ENCODE peak calls at places on chromosomes 6 and 20, in seven cellular contexts. One of them, this sample, is unnamed. For H3K27me3 and H3K4me1, the result is how much of the 10 kb centered on the place peaks cover.

GRCh38 chr20:43583982-43584432 is 6.7 kb upstream of the IFT52 start:
- DNase-seq in IMR-90: peak
- DNase-seq in upper lobe of left lung: peak
- DNase-seq in adrenal gland: peak
- DNase-seq in H1: no peak
- DNase-seq in uterus: peak
- DNase-seq in prostate gland: no peak
- DNase-seq in this sample: peak

GRCh38 chr6:6466967-6467761 is 121.4 kb upstream of the LY86 start:
- DNase-seq in upper lobe of left lung: peak
- DNase-seq in IMR-90: no peak
- DNase-seq in H1: no peak
- DNase-seq in adrenal gland: no peak
- DNase-seq in prostate gland: no peak
- DNase-seq in uterus: no peak
- DNase-seq in this sample: no peak

GRCh38 chr6:133788556-133788955 is 100.4 kb upstream of the TCF21 start:
- DNase-seq in upper lobe of left lung: no peak
- DNase-seq in IMR-90: no peak
- DNase-seq in adrenal gland: no peak
- DNase-seq in prostate gland: no peak
- DNase-seq in H1: no peak
- DNase-seq in uterus: no peak
- DNase-seq in this sample: no peak

GRCh38 chr6:52815167-52816092 is 11.8 kb upstream of the GSTA1 start:
- DNase-seq in IMR-90: peak
- DNase-seq in H1: peak
- DNase-seq in prostate gland: peak
- DNase-seq in upper lobe of left lung: peak
- DNase-seq in adrenal gland: peak
- DNase-seq in uterus: no peak
- DNase-seq in this sample: peak

GRCh38 chr20:46060301-46060881 is 29.4 kb downstream of the NCOA5 start:
- DNase-seq in uterus: no peak
- DNase-seq in IMR-90: no peak
- DNase-seq in prostate gland: no peak
- DNase-seq in adrenal gland: no peak
- DNase-seq in upper lobe of left lung: peak
- DNase-seq in H1: no peak
- DNase-seq in this sample: no peak

GRCh38 chr20:60326821-60327220 is 368.6 kb downstream of the CDH26 start:
- DNase-seq in upper lobe of left lung: no peak
- DNase-seq in H1: no peak
- DNase-seq in uterus: no peak
- DNase-seq in prostate gland: no peak
- DNase-seq in adrenal gland: no peak
- DNase-seq in IMR-90: no peak
- DNase-seq in this sample: no peak

GRCh38 chr6:63121166-63121565 is 90.1 kb upstream of the FKBP1C start:
- DNase-seq in upper lobe of left lung: no peak
- DNase-seq in adrenal gland: no peak
- DNase-seq in H1: no peak
- DNase-seq in uterus: no peak
- DNase-seq in prostate gland: no peak
- DNase-seq in IMR-90: no peak
- DNase-seq in this sample: no peak

GRCh38 chr20:4666001-4666470 is 55.7 kb upstream of the PRND start:
- DNase-seq in H1: no peak
- DNase-seq in prostate gland: no peak
- DNase-seq in adrenal gland: no peak
- DNase-seq in IMR-90: peak
- DNase-seq in upper lobe of left lung: peak
- DNase-seq in uterus: no peak
- DNase-seq in this sample: no peak

GRCh38 chr20:51404297-51405060 is 138.0 kb downstream of the NFATC2 start:
- DNase-seq in upper lobe of left lung: peak
- DNase-seq in H1: no peak
- DNase-seq in adrenal gland: no peak
- DNase-seq in IMR-90: no peak
- DNase-seq in uterus: no peak
- DNase-seq in prostate gland: no peak
- DNase-seq in this sample: peak

GRCh38 chr6:14046476-14047068 is 71.0 kb upstream of the CD83 start:
- DNase-seq in adrenal gland: peak
- DNase-seq in prostate gland: peak
- DNase-seq in IMR-90: peak
- DNase-seq in H1: peak
- DNase-seq in uterus: no peak
- DNase-seq in upper lobe of left lung: peak
- DNase-seq in this sample: peak

GRCh38 chr20:47137231-47137865 is 219.2 kb downstream of the ZMYND8 start:
- DNase-seq in adrenal gland: no peak
- DNase-seq in IMR-90: peak
- DNase-seq in H1: no peak
- DNase-seq in prostate gland: no peak
- DNase-seq in upper lobe of left lung: no peak
- DNase-seq in uterus: no peak
- DNase-seq in this sample: no peak

GRCh38 chr6:44311304-44311703 is 1.8 kb downstream of the AARS2 start:
- DNase-seq in adrenal gland: no peak
- DNase-seq in uterus: no peak
- DNase-seq in prostate gland: no peak
- DNase-seq in IMR-90: no peak
- DNase-seq in H1: no peak
- DNase-seq in upper lobe of left lung: no peak
- DNase-seq in this sample: no peak

GRCh38 chr20:24768226-24768625 is 180.8 kb upstream of the CST7 start:
- DNase-seq in prostate gland: no peak
- DNase-seq in H1: no peak
- DNase-seq in IMR-90: no peak
- DNase-seq in uterus: no peak
- DNase-seq in upper lobe of left lung: peak
- DNase-seq in adrenal gland: no peak
- DNase-seq in this sample: peak

GRCh38 chr6:169786349-169786748 is 34.9 kb downstream of the ERMARD start:
- DNase-seq in prostate gland: no peak
- DNase-seq in upper lobe of left lung: no peak
- DNase-seq in H1: no peak
- DNase-seq in adrenal gland: no peak
- DNase-seq in uterus: no peak
- DNase-seq in IMR-90: no peak
- DNase-seq in this sample: no peak

GRCh38 chr6:83518946-83519489 is 6.7 kb downstream of the PRSS35 start:
- DNase-seq in IMR-90: peak
- DNase-seq in prostate gland: no peak
- DNase-seq in adrenal gland: no peak
- DNase-seq in H1: no peak
- DNase-seq in uterus: no peak
- DNase-seq in upper lobe of left lung: no peak
- DNase-seq in this sample: no peak

GRCh38 chr20:51019598-51020592 is 3.0 kb downstream of the KCNG1 start:
- DNase-seq in IMR-90: no peak
- DNase-seq in prostate gland: no peak
- DNase-seq in upper lobe of left lung: no peak
- DNase-seq in uterus: no peak
- DNase-seq in H1: no peak
- DNase-seq in adrenal gland: no peak
- DNase-seq in this sample: no peak

GRCh38 chr6:38997128-38997761 is 51.3 kb upstream of the GLP1R start:
- DNase-seq in uterus: no peak
- DNase-seq in prostate gland: no peak
- DNase-seq in adrenal gland: no peak
- DNase-seq in IMR-90: peak
- DNase-seq in upper lobe of left lung: no peak
- DNase-seq in H1: peak
- DNase-seq in this sample: peak

GRCh38 chr6:41713650-41714291 is 21.6 kb downstream of the TFEB start:
- DNase-seq in prostate gland: no peak
- DNase-seq in IMR-90: no peak
- DNase-seq in upper lobe of left lung: no peak
- DNase-seq in H1: no peak
- DNase-seq in uterus: no peak
- DNase-seq in adrenal gland: peak
- DNase-seq in this sample: peak

GRCh38 chr20:62381202-62381797 is 5.6 kb upstream of the RPS21 start:
- DNase-seq in uterus: no peak
- DNase-seq in H1: no peak
- DNase-seq in upper lobe of left lung: no peak
- DNase-seq in IMR-90: peak
- DNase-seq in prostate gland: peak
- DNase-seq in adrenal gland: peak
- DNase-seq in this sample: no peak

GRCh38 chr6:87155920-87156600 is 695 bp downstream of the ZNF292 start:
- DNase-seq in IMR-90: peak
- DNase-seq in adrenal gland: peak
- DNase-seq in uterus: no peak
- DNase-seq in upper lobe of left lung: peak
- DNase-seq in H1: no peak
- DNase-seq in prostate gland: peak
- DNase-seq in this sample: peak

GRCh38 chr6:22882581-22882980 is 313.2 kb downstream of the HDGFL1 start:
- DNase-seq in upper lobe of left lung: no peak
- DNase-seq in prostate gland: no peak
- DNase-seq in adrenal gland: no peak
- DNase-seq in uterus: no peak
- DNase-seq in H1: no peak
- DNase-seq in IMR-90: no peak
- DNase-seq in this sample: no peak

GRCh38 chr6:142794424-142794823 is 150.6 kb downstream of the HIVEP2 start:
- DNase-seq in upper lobe of left lung: no peak
- DNase-seq in uterus: no peak
- DNase-seq in IMR-90: no peak
- DNase-seq in adrenal gland: no peak
- DNase-seq in H1: no peak
- DNase-seq in prostate gland: no peak
- DNase-seq in this sample: no peak
- H3K27me3 ChIP-seq in upper lobe of left lung: under half
- H3K27me3 ChIP-seq in uterus: under half
- H3K27me3 ChIP-seq in IMR-90: under half
- H3K27me3 ChIP-seq in adrenal gland: under half
- H3K27me3 ChIP-seq in H1: under half
- H3K27me3 ChIP-seq in prostate gland: under half
- H3K27me3 ChIP-seq in this sample: under half

GRCh38 chr6:107819976-107820551 is 4.0 kb downstream of the SCML4 start:
- DNase-seq in IMR-90: peak
- DNase-seq in prostate gland: peak
- DNase-seq in H1: no peak
- DNase-seq in adrenal gland: no peak
- DNase-seq in upper lobe of left lung: no peak
- DNase-seq in uterus: no peak
- DNase-seq in this sample: no peak

GRCh38 chr6:107822154-107823046 is 1.7 kb downstream of the SCML4 start:
- DNase-seq in prostate gland: no peak
- DNase-seq in IMR-90: no peak
- DNase-seq in H1: no peak
- DNase-seq in uterus: no peak
- DNase-seq in adrenal gland: no peak
- DNase-seq in upper lobe of left lung: no peak
- DNase-seq in this sample: peak

GRCh38 chr6:107820571-107821261 is 3.4 kb downstream of the SCML4 start:
- DNase-seq in uterus: no peak
- DNase-seq in IMR-90: no peak
- DNase-seq in adrenal gland: no peak
- DNase-seq in prostate gland: no peak
- DNase-seq in upper lobe of left lung: no peak
- DNase-seq in H1: no peak
- DNase-seq in this sample: peak

GRCh38 chr6:107823047-107823557 is 1.0 kb downstream of the SCML4 start:
- DNase-seq in adrenal gland: no peak
- DNase-seq in prostate gland: no peak
- DNase-seq in uterus: no peak
- DNase-seq in IMR-90: no peak
- DNase-seq in upper lobe of left lung: no peak
- DNase-seq in H1: no peak
- DNase-seq in this sample: no peak

DNA sequence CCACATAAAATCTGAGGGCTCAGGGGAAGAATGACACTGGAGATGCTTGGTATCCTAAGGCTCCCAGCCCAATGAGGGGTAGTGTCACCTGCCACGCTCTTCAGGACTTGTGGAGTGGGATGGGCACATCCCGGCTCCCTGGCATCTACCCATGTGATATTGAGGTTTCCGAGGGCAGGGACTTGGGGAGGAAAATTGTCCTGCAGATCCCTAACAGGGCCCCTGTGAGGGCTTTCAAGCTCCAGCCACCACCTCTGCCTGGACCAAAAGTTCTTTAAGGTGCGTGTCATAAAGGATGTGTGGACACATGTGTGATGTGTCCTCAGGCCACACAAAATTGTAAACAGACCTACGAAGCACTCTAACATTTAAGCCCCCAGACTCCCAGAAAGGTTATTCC is 2.5 kb downstream of the SCML4 start:
- DNase-seq in adrenal gland: no peak
- DNase-seq in uterus: no peak
- DNase-seq in upper lobe of left lung: no peak
- DNase-seq in prostate gland: no peak
- DNase-seq in H1: no peak
- DNase-seq in IMR-90: no peak
- DNase-seq in this sample: no peak
- H3K4me1 ChIP-seq in adrenal gland: under half
- H3K4me1 ChIP-seq in uterus: under half
- H3K4me1 ChIP-seq in upper lobe of left lung: under half
- H3K4me1 ChIP-seq in prostate gland: under half
- H3K4me1 ChIP-seq in H1: under half
- H3K4me1 ChIP-seq in IMR-90: under half
- H3K4me1 ChIP-seq in this sample: half or more

DNA sequence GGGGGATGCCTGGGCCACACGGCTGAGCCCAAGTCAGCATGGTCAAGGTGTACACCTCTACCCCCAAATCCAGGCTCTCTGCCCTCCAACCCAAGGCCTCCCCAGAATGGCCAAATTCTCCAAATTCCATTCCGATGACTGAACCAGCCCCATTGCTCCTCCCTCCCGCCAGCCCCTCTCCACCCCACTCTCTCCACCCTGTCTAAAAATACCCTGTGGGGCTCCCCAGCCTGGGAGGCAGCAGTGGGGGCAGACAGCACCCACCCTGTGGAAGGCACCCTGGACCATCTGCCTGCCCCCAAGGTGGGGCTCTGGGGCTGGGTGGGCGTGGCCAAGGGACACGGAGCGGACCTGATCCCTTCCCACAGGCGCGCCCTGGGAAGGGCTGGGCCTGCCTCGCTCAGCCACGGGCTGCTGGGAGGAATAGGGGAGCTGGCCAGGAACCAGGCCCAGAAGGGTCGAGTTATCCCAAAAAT is 11.4 kb downstream of the TEAD3 start:
- DNase-seq in adrenal gland: no peak
- DNase-seq in H1: no peak
- DNase-seq in IMR-90: no peak
- DNase-seq in uterus: peak
- DNase-seq in upper lobe of left lung: peak
- DNase-seq in prostate gland: no peak
- DNase-seq in this sample: no peak
- TF ChIP-seq POLR2A in adrenal gland: no peak
- TF ChIP-seq POLR2A in H1: no peak
- TF ChIP-seq POLR2A in IMR-90: no peak
- TF ChIP-seq POLR2A in uterus: peak
- TF ChIP-seq POLR2A in upper lobe of left lung: no peak
- TF ChIP-seq POLR2A in prostate gland: peak
- TF ChIP-seq POLR2A in this sample: no peak

DNA sequence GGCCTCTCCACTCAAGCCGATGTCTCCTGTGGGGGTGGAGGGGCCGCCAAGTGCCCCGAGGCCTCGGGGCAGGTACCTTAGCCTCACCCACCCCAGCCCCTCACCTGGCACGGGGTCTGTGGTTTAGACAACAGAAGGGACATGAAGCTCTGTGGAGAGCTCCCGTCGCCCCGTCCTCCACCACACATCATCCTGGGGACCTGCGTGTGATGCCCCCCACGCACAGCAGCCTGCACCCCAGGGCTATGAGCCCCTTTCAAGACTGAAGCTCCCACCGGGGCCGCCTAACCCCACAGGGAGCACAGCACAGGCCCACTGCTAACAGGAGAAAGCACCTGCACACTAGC is 8.2 kb downstream of the KCNQ2 start:
- DNase-seq in adrenal gland: no peak
- DNase-seq in prostate gland: no peak
- DNase-seq in uterus: no peak
- DNase-seq in upper lobe of left lung: no peak
- DNase-seq in IMR-90: no peak
- DNase-seq in H1: no peak
- DNase-seq in this sample: no peak
- H3K27me3 ChIP-seq in adrenal gland: under half
- H3K27me3 ChIP-seq in prostate gland: under half
- H3K27me3 ChIP-seq in uterus: under half
- H3K27me3 ChIP-seq in upper lobe of left lung: under half
- H3K27me3 ChIP-seq in IMR-90: half or more
- H3K27me3 ChIP-seq in H1: under half
- H3K27me3 ChIP-seq in this sample: under half

This sample was measured in body of pancreas.